ENCODE peak calls at places on chromosomes 7 and 10, in six cellular contexts. Z is H9, L is IMR-90, D is neuronal stem cell, E is mesenchymal stem cell, O is trophoblast cell. N is an unnamed sample.
A peak's percentile ranks its signal among the peaks of the same experiment; 100 is the strongest.

GRCh38 chr10:113474756-113475155 is 78.1 kb upstream of the HABP2 start:
- DNase-seq in E (no peak), O (peak; percentile 67), Z (no peak), L (no peak), D (no peak), N (peak; percentile 75)

GRCh38 chr7:27960415-27960814 is 220.2 kb downstream of the JAZF1 start:
- DNase-seq in Z (no peak), L (no peak), E (no peak), D (no peak), O (no peak), N (no peak)

GRCh38 chr10:24513155-24513554 is 210.5 kb downstream of the ARHGAP21 start:
- DNase-seq in D (peak; percentile 8), E (peak; percentile 26), Z (no peak), O (peak; percentile 23), L (peak; percentile 34), N (peak; percentile 53)

GRCh38 chr10:24382596-24382978 is 173.6 kb downstream of the KIAA1217 start:
- DNase-seq in E (no peak), Z (no peak), D (no peak), O (no peak), L (no peak), N (no peak)

GRCh38 chr10:128274938-128275337 is 148.7 kb upstream of the MKI67 start:
- DNase-seq in D (no peak), L (no peak), Z (no peak), O (peak; percentile 11), E (peak; percentile 17), N (no peak)

GRCh38 chr7:117623606-117624005 is 143.8 kb downstream of the CFTR start:
- DNase-seq in E (no peak), D (no peak), O (no peak), L (no peak), Z (no peak), N (no peak)

GRCh38 chr10:126088144-126088543 is 191.8 kb downstream of the FANK1 start:
- DNase-seq in Z (peak; percentile 37), L (peak; percentile 76), O (peak; percentile 36), D (no peak), E (peak; percentile 90), N (peak; percentile 85)

GRCh38 chr10:5606321-5606720 is 60.1 kb downstream of the ASB13 start:
- DNase-seq in O (no peak), L (no peak), Z (no peak), E (no peak), D (no peak), N (no peak)

GRCh38 chr10:69943292-69943820 is 109.3 kb upstream of the MACROH2A2 start:
- DNase-seq in O (no peak), D (no peak), L (no peak), Z (no peak), E (no peak), N (no peak)

GRCh38 chr7:24729365-24730017 is 27.8 kb downstream of the GSDME start:
- DNase-seq in E (no peak), O (no peak), L (no peak), Z (no peak), D (no peak), N (no peak)

GRCh38 chr7:100400656-100401055 is 27.4 kb downstream of the PILRA start:
- DNase-seq in O (peak; percentile 55), L (no peak), Z (peak; percentile 76), E (peak; percentile 33), D (peak; percentile 15), N (peak; percentile 65)

GRCh38 chr7:27143022-27143949 is at the start of gene HOXA5:
- DNase-seq in Z (peak; percentile 88), D (peak; percentile 67), E (peak; percentile 84), L (peak; percentile 100), O (peak; percentile 78), N (peak; percentile 92)

GRCh38 chr7:29040570-29040906 is 82.4 kb upstream of the TRIL start:
- DNase-seq in Z (no peak), D (no peak), L (no peak), O (no peak), E (peak; percentile 28), N (no peak)

GRCh38 chr10:70367195-70367796 is 15.1 kb downstream of the LRRC20 start:
- DNase-seq in D (no peak), Z (no peak), O (no peak), L (peak; percentile 94), E (peak; percentile 95), N (no peak)

GRCh38 chr10:683448-684071 is 5.9 kb downstream of the DIP2C start:
- DNase-seq in L (peak; percentile 99), O (no peak), E (peak; percentile 98), D (no peak), Z (no peak), N (no peak)

GRCh38 chr10:51092402-51092801 is 18.1 kb downstream of the PRKG1 start:
- DNase-seq in E (no peak), Z (no peak), D (no peak), L (peak; percentile 67), O (no peak), N (no peak)

DNA sequence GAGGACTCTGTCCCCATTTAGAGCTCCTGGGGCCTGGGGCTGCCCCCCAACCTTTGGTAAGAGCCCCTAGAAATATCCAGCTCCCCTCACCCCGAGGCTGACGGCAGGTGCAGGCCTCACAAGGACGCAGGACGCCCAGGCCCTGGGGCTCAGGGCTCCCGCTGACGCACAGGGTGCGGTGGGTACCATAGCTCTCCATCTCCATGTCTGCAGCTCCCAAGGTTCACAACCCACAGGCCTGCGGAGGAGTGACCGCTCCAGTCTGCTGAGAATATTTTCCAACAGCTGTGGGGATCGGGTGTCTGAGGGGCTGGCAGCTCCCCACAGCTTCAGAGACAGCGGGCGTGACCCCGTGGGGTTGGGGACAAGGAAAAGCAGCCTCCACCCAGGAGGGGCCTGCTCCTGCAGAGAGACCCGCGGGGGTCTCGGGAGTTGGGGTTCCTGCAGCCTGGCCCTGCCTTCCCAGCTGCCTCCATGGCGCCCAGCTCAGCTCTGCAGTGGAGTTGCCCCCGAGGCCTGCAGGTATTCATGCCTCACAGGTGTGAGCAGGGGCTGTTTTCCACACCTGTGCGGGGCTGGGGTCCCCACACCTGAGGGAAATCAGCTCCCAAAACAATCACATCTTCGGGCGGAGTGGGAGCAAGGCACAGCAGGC is 52.5 kb upstream of the PDGFA start:
- DNase-seq in E (no peak), D (no peak), Z (no peak), O (no peak), L (no peak), N (no peak)
- H3K4ac ChIP-seq in E (no peak overlapping the region), D (no peak overlapping the region), Z (no peak overlapping the region), O (no peak overlapping the region), L (no peak overlapping the region), N (no peak overlapping the region)

DNA sequence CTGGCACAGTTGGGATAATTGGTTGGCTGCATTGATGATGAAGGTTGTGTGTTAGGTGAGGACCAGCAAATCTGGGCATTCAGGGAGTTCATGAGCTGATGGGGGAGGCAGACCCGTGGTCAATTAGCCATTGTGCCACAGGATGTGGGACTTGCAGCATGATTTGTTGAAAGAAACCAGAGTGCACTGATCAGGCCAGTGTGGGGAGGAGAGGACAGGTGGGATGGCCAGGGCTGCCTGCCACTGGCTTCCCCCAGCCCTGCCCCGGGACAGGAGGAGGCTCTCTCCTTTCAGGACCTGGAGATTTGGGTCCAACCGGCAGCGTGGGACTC is 4.3 kb downstream of the CLIP2 start:
- DNase-seq in E (no peak), D (no peak), Z (no peak), O (no peak), L (no peak), N (no peak)
- H3K4ac ChIP-seq in E (no peak overlapping the region), D (no peak overlapping the region), Z (no peak overlapping the region), O (no peak overlapping the region), L (peak overlapping the region; percentile 5), N (no peak overlapping the region)

GRCh38 chr7:21426286-21426957 is 1.5 kb upstream of the SP4 start:
- DNase-seq in O (peak; percentile 95), D (no peak), E (no peak), Z (peak; percentile 40), L (no peak), N (peak; percentile 68)

GRCh38 chr7:21428642-21428941 is 709 bp downstream of the SP4 start:
- DNase-seq in O (no peak), Z (no peak), L (no peak), D (no peak), E (no peak), N (no peak)

GRCh38 chr7:21427861-21428641 is at the start of gene SP4:
- DNase-seq in L (peak; percentile 91), O (peak; percentile 96), E (peak; percentile 97), D (peak; percentile 91), Z (peak; percentile 97), N (peak; percentile 98)

GRCh38 chr7:21429021-21429420 is 1.1 kb downstream of the SP4 start:
- DNase-seq in O (no peak), L (no peak), Z (no peak), E (no peak), D (no peak), N (no peak)

GRCh38 chr7:21426958-21427860 is 674 bp upstream of the SP4 start:
- DNase-seq in E (peak; percentile 99), L (peak; percentile 97), D (peak; percentile 98), Z (peak; percentile 99), O (peak; percentile 99), N (peak; percentile 99)
- H3K4ac ChIP-seq in E (peak overlapping the region; percentile 73), L (no peak overlapping the region), D (peak overlapping the region; percentile 19), Z (no peak overlapping the region), O (peak overlapping the region; percentile 6), N (peak overlapping the region; percentile 83)

GRCh38 chr7:1939434-1940401 is 269.6 kb downstream of the ELFN1 start:
- DNase-seq in Z (no peak), E (no peak), L (no peak), D (no peak), O (no peak), N (no peak)

GRCh38 chr7:1940402-1940786 is 270.3 kb downstream of the ELFN1 start:
- DNase-seq in O (peak; percentile 34), Z (no peak), D (no peak), E (no peak), L (no peak), N (no peak)

GRCh38 chr7:1941464-1942025 is 271.5 kb downstream of the ELFN1 start:
- DNase-seq in Z (no peak), E (no peak), D (no peak), L (no peak), O (no peak), N (no peak)

GRCh38 chr7:1942026-1942703 is 272.1 kb downstream of the ELFN1 start:
- DNase-seq in L (no peak), Z (no peak), E (no peak), D (no peak), O (no peak), N (no peak)

DNA sequence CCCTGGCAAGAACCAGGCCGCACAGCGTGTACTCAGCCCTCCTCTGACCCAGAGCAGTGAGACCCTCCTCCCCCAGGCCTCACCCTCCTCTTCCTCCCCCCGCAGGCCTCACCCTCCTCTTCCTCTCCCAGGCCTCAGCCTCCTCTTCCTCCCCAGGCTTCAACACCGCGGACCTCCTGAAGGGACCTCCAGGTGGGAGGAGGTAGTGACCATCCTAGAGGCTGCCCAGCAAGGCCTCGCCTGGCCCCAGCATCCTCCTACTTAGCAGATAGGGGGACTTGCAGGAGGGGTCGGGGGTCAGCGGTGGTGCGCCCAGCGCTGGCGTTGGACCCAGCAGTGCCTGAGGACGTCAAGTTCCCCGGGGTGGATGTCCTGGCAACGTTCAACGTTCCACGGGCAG is 270.8 kb downstream of the ELFN1 start:
- DNase-seq in D (no peak), L (no peak), Z (no peak), E (no peak), O (no peak), N (no peak)
- H3K4ac ChIP-seq in D (peak overlapping the region; percentile 58), L (peak overlapping the region; percentile 50), Z (no peak overlapping the region), E (no peak overlapping the region), O (no peak overlapping the region), N (no peak overlapping the region)